ENCODE peak calls at places on chromosomes 4 and X, in four cellular contexts. S is mesenchymal stem cell, C is neural progenitor cell, O is GM23248. A is an unnamed sample.

GRCh38 chr4:147984065-147984777 is 252.3 kb downstream of the ARHGAP10 start:
- DNase-seq in S (peak; percentile 69), C (peak; percentile 77), O (peak; percentile 59), A (peak; percentile 29)

GRCh38 chrX:112820364-112821308 is 20.0 kb downstream of the AMOT start:
- DNase-seq in S (peak; percentile 14), C (no peak), O (peak; percentile 5), A (no peak)

GRCh38 chr4:173500841-173501591 is 29.0 kb downstream of the HAND2 start:
- DNase-seq in S (no peak), C (no peak), O (no peak), A (no peak)

GRCh38 chr4:142959156-142959555 is 113.1 kb upstream of the INPP4B start:
- DNase-seq in S (no peak), C (no peak), O (no peak), A (no peak)

GRCh38 chrX:49661881-49662280 is 33.9 kb downstream of the PAGE1 start:
- DNase-seq in S (no peak), C (no peak), O (no peak), A (no peak)

GRCh38 chr4:25970241-25970675 is 56.2 kb downstream of the SMIM20 start:
- DNase-seq in S (peak; percentile 10), C (no peak), O (no peak), A (no peak)

GRCh38 chrX:134607523-134607922 is 50.7 kb downstream of the PLAC1 start:
- DNase-seq in S (no peak), C (no peak), O (no peak), A (no peak)

GRCh38 chr4:94642561-94642866 is 115.2 kb upstream of the BMPR1B start:
- DNase-seq in S (no peak), C (no peak), O (peak; percentile 41), A (no peak)

GRCh38 chr4:159515314-159516025 is 412.6 kb downstream of the RAPGEF2 start:
- DNase-seq in S (no peak), C (no peak), O (no peak), A (no peak)

GRCh38 chr4:13521047-13521446 is 23.3 kb downstream of the NKX3-2 start:
- DNase-seq in S (no peak), C (no peak), O (no peak), A (no peak)

GRCh38 chr4:153082322-153083301 is 121.6 kb upstream of the TRIM2 start:
- DNase-seq in S (peak; percentile 13), C (no peak), O (no peak), A (no peak)
- H3K4me1 ChIP-seq in S (peaks cover 1% of the 10 kb centered on the region), C (peaks cover 19% of the 10 kb centered on the region), O (no peaks in the 10 kb centered on the region), A (peaks cover 30% of the 10 kb centered on the region)

GRCh38 chr4:82839624-82840023 is 41.0 kb upstream of the SCD5 start:
- DNase-seq in S (peak; percentile 73), C (no peak), O (peak; percentile 20), A (no peak)
- H2AFZ ChIP-seq in S (no peak overlapping the region), C (no peak overlapping the region), O (no peak overlapping the region), A (no peak overlapping the region)

GRCh38 chrX:150790021-150790420 is 96.8 kb downstream of the MTMR1 start:
- DNase-seq in S (no peak), C (no peak), O (no peak), A (no peak)

GRCh38 chrX:150792949-150793527 is 99.8 kb downstream of the MTMR1 start:
- DNase-seq in S (no peak), C (no peak), O (no peak), A (no peak)
- H3K4me1 ChIP-seq in S (no peaks in the 10 kb centered on the region), C (no peaks in the 10 kb centered on the region), O (no peaks in the 10 kb centered on the region), A (no peaks in the 10 kb centered on the region)

GRCh38 chr4:139912423-139912822 is 241.6 kb downstream of the MAML3 start:
- DNase-seq in S (no peak), C (no peak), O (peak; percentile 29), A (no peak)
- H2AFZ ChIP-seq in S (no peak overlapping the region), C (no peak overlapping the region), O (no peak overlapping the region), A (no peak overlapping the region)

DNA sequence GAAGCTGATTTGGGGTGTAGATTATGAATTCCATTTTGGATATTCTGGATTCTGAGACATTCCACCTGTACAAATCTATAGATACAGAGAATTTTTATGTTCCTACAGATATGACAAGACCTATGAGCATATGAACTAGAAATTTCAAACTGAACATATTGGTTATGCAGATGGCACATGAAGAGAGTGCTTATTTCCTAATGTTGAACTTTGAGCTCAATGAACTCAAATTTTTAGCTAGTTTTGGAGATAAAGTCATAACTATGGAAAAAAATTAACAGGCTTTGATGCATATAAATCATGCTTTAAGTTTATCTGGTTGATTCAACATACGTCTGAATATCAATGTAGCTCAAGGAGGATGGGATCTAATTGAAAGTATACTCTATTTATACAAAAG is 8.9 kb downstream of the CHIC2 start:
- DNase-seq in S (no peak), C (no peak), O (no peak), A (no peak)
- H3K4me1 ChIP-seq in S (peaks cover 3% of the 10 kb centered on the region), C (no peaks in the 10 kb centered on the region), O (peaks cover 72% of the 10 kb centered on the region), A (peaks cover 32% of the 10 kb centered on the region)

DNA sequence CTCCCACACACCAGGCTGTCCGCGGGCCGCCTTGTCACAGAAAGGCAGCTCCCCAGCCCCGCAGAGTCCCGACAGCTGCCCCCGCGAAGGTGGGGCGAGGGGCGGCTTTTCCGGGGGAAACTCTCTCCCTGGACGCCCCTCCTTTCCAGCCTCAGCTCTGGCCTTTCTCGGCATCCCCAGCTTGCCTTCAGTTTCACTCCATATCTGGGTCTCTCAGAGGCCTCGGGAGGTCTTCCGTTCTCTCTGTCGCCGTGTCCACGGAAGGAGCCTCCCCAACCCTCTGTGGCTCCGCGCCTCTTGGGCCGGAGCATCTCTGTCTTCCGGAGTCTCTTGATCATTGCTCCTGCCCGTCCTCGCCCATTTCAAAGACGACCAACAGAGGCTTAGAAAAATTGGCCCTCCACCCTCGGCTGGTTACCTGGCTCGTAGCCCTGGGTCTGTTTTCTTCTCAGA is 6.1 kb upstream of the MSX1 start:
- DNase-seq in S (no peak), C (peak; percentile 25), O (peak; percentile 50), A (no peak)
- H2AFZ ChIP-seq in S (peak overlapping the region; percentile 20), C (no peak overlapping the region), O (peak overlapping the region; percentile 92), A (no peak overlapping the region)

DNA sequence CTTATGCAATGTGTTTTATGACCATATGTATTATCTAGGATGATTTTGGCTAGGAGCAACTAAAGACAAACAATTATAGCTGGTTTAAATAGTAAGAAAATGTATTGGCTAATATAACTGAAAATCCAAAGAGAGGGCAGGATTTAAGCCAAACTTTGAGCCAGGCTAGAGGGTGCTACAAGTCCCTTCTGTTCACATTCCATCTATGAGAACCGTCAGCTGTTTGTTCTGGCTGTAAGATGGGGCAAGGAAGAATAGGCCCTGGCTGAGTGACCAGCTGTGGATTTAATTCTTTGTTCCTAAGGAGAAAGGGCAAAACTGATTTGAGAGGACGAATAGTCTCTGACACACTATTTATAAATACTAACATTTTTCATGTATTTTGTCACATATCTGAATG is 79.2 kb upstream of the UGT8 start:
- DNase-seq in S (no peak), C (peak; percentile 10), O (no peak), A (no peak)
- H3K4me1 ChIP-seq in S (no peaks in the 10 kb centered on the region), C (no peaks in the 10 kb centered on the region), O (no peaks in the 10 kb centered on the region), A (no peaks in the 10 kb centered on the region)

A was measured in DND-41.